ENCODE peak calls at places on chromosomes 6 and 20, in seven cellular contexts. H is Peyer's patch, T is stomach, Z is right lobe of liver, V is sigmoid colon, Y is ovary, J is gastrocnemius medialis. P is an unnamed sample.
A peak's percentile ranks its signal among the peaks of the same experiment; 100 is the strongest.

GRCh38 chr20:63897978-63898561 is 3.1 kb downstream of the DNAJC5 start:
- DNase-seq in H (no peak), T (no peak), Z (no peak), V (no peak), Y (no peak), J (no peak), P (no peak)

GRCh38 chr20:35106827-35107380 is 14.3 kb upstream of the TRPC4AP start:
- DNase-seq in H (no peak), T (no peak), Z (no peak), V (no peak), Y (no peak), J (no peak), P (no peak)

GRCh38 chr6:16810411-16810810 is 49.2 kb upstream of the ATXN1 start:
- DNase-seq in H (no peak), T (no peak), Z (no peak), V (no peak), Y (no peak), J (no peak), P (no peak)

GRCh38 chr6:68044264-68044663 is 590.8 kb upstream of the ADGRB3 start:
- DNase-seq in H (no peak), T (no peak), Z (no peak), V (no peak), Y (no peak), J (no peak), P (no peak)

GRCh38 chr20:4082406-4083102 is 67.2 kb upstream of the RNF24 start:
- DNase-seq in H (peak; percentile 63), T (no peak), Z (no peak), V (peak; percentile 84), Y (no peak), J (peak; percentile 36), P (peak; percentile 68)

GRCh38 chr6:332671-333070 is 40.4 kb downstream of the DUSP22 start:
- DNase-seq in H (no peak), T (no peak), Z (no peak), V (no peak), Y (no peak), J (no peak), P (no peak)

GRCh38 chr6:19549109-19549508 is 288.1 kb upstream of the ID4 start:
- DNase-seq in H (no peak), T (no peak), Z (no peak), V (no peak), Y (no peak), J (no peak), P (no peak)

GRCh38 chr6:124536792-124537191 is 425.4 kb upstream of the RNF217 start:
- DNase-seq in H (no peak), T (no peak), Z (no peak), V (no peak), Y (no peak), J (no peak), P (no peak)

GRCh38 chr6:111734068-111734825 is 128.6 kb upstream of the TRAF3IP2 start:
- DNase-seq in H (no peak), T (no peak), Z (no peak), V (no peak), Y (no peak), J (no peak), P (no peak)

GRCh38 chr6:100461920-100462295 is 2.8 kb downstream of the SIM1 start:
- DNase-seq in H (no peak), T (no peak), Z (no peak), V (no peak), Y (no peak), J (no peak), P (no peak)

GRCh38 chr20:17504898-17505663 is 26.1 kb downstream of the BFSP1 start:
- DNase-seq in H (peak; percentile 78), T (peak; percentile 47), Z (peak; percentile 73), V (peak; percentile 78), Y (peak; percentile 70), J (no peak), P (peak; percentile 29)

GRCh38 chr20:37741560-37741959 is 47.7 kb downstream of the CTNNBL1 start:
- DNase-seq in H (no peak), T (no peak), Z (no peak), V (no peak), Y (no peak), J (no peak), P (no peak)

GRCh38 chr6:32944265-32944664 is 3.4 kb upstream of the HLA-DMB start:
- DNase-seq in H (peak; percentile 84), T (peak; percentile 45), Z (no peak), V (no peak), Y (no peak), J (no peak), P (no peak)

GRCh38 chr6:152595507-152595906 is 41.7 kb downstream of the SYNE1 start:
- DNase-seq in H (no peak), T (no peak), Z (no peak), V (no peak), Y (no peak), J (no peak), P (peak; percentile 20)

GRCh38 chr20:16417001-16417400 is 156.2 kb downstream of the KIF16B start:
- DNase-seq in H (no peak), T (no peak), Z (no peak), V (no peak), Y (no peak), J (no peak), P (no peak)

GRCh38 chr6:12203001-12203400 is 87.2 kb upstream of the EDN1 start:
- DNase-seq in H (no peak), T (no peak), Z (no peak), V (no peak), Y (no peak), J (no peak), P (no peak)

GRCh38 chr6:143224516-143224915 is 163.8 kb downstream of the AIG1 start:
- DNase-seq in H (no peak), T (no peak), Z (no peak), V (no peak), Y (no peak), J (no peak), P (no peak)

GRCh38 chr6:13282393-13283069 is 45.8 kb downstream of the TBC1D7 start:
- DNase-seq in H (no peak), T (no peak), Z (no peak), V (no peak), Y (no peak), J (no peak), P (no peak)

GRCh38 chr6:2865270-2866182 is 23.9 kb upstream of the SERPINB1 start:
- DNase-seq in H (no peak), T (no peak), Z (no peak), V (no peak), Y (no peak), J (no peak), P (no peak)

GRCh38 chr6:109869398-109870165 is 108.5 kb upstream of the GPR6 start:
- DNase-seq in H (no peak), T (no peak), Z (no peak), V (peak; percentile 64), Y (peak; percentile 60), J (no peak), P (no peak)

GRCh38 chr6:169990095-169991030 is 238.9 kb downstream of the ERMARD start:
- DNase-seq in H (peak; percentile 58), T (peak; percentile 25), Z (no peak), V (peak; percentile 69), Y (no peak), J (no peak), P (no peak)

GRCh38 chr20:2651772-2652723 is at the start of gene NOP56:
- DNase-seq in H (peak; percentile 96), T (peak; percentile 92), Z (peak; percentile 93), V (peak; percentile 95), Y (peak; percentile 98), J (peak; percentile 85), P (peak; percentile 90)
- TF ChIP-seq POLR2A in H (peak; percentile 84), T (no peak), Z (peak; percentile 94), V (peak; percentile 27), Y (peak; percentile 54), J (peak; percentile 84), P (peak; percentile 80)

GRCh38 chr6:92550501-92550900 is 868.9 kb downstream of the EPHA7 start:
- DNase-seq in H (no peak), T (no peak), Z (no peak), V (no peak), Y (no peak), J (no peak), P (no peak)
- TF ChIP-seq POLR2A in H (no peak), T (no peak), Z (no peak), V (no peak), Y (no peak), J (no peak), P (no peak)

GRCh38 chr6:35165630-35166071 is 24.5 kb upstream of the TCP11 start:
- DNase-seq in H (no peak), T (peak; percentile 58), Z (no peak), V (no peak), Y (no peak), J (no peak), P (peak; percentile 30)

GRCh38 chr6:35164277-35164676 is 23.1 kb upstream of the TCP11 start:
- DNase-seq in H (no peak), T (no peak), Z (no peak), V (no peak), Y (no peak), J (no peak), P (no peak)

GRCh38 chr6:35164868-35165267 is 23.7 kb upstream of the TCP11 start:
- DNase-seq in H (no peak), T (no peak), Z (no peak), V (no peak), Y (no peak), J (no peak), P (no peak)

GRCh38 chr6:35167505-35167904 is 26.4 kb upstream of the TCP11 start:
- DNase-seq in H (no peak), T (no peak), Z (no peak), V (no peak), Y (no peak), J (no peak), P (no peak)

GRCh38 chr6:35166160-35166919 is 25.2 kb upstream of the TCP11 start:
- DNase-seq in H (no peak), T (peak; percentile 35), Z (no peak), V (no peak), Y (no peak), J (no peak), P (no peak)
- TF ChIP-seq POLR2A in H (no peak), T (no peak), Z (no peak), V (no peak), Y (no peak), J (no peak), P (no peak)

DNA sequence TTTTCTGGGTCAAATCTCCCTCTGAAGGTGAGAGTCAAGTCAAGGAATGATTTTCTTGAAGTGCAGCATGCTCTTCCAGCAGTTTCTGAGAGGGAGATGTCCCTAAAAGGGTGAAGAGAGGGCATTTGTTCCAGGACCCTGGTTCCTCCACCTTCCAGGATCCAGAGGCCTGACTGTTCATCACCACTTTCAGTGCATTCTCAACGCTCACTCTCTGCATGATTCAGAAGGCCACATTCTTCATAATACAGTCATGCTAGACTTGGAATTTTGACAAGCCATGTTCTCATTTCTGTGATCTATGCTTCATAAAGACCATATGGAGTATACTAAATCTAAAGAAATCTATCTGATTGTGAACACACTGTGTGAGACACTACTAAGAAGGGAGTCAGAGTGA is 85.1 kb downstream of the PDE7B start:
- DNase-seq in H (no peak), T (no peak), Z (no peak), V (no peak), Y (no peak), J (no peak), P (no peak)
- TF ChIP-seq POLR2A in H (no peak), T (no peak), Z (no peak), V (no peak), Y (no peak), J (no peak), P (no peak)

P was measured in body of pancreas.